ENCODE peak calls at places on chromosomes 2 and 18, in nine cellular contexts. W is glutamatergic neuron; G is midbrain; Q is posterior vena cava; A is epithelial cell of prostate; Z is stimulated activated CD8-positive, alpha-beta memory T cell treated with anti-CD3 and anti-CD28 coated beads, Interleukin-12 subunit alpha, Interleukin-12 subunit beta, amount 100 ng/mL, for 1 hour; Y is glomerular endothelial cell; J is activated CD8-positive, alpha-beta memory T cell treated with anti-CD3 and anti-CD28 coated beads, Interleukin-2, amount 10 ng/mL, durations not matched to agents 7 days and 5 days; C is activated naive CD4-positive, alpha-beta T cell. X is an unnamed sample.

GRCh38 chr2:45027051-45027450 is 17.8 kb upstream of the SIX2 start:
- DNase-seq in J (no peak), A (no peak), Z (no peak), Y (no peak), G (no peak), W (no peak), Q (no peak), C (no peak), X (no peak)

GRCh38 chr2:100730290-100730868 is 89.6 kb upstream of the NPAS2 start:
- DNase-seq in Q (peak; percentile 86), Z (no peak), Y (peak; percentile 42), W (peak; percentile 55), A (no peak), C (peak; percentile 27), G (no peak), J (no peak), X (peak; percentile 42)

GRCh38 chr18:48612917-48613316 is 74.1 kb downstream of the CTIF start:
- DNase-seq in J (no peak), G (peak; percentile 30), Y (no peak), W (no peak), Z (no peak), Q (no peak), A (no peak), C (no peak), X (peak; percentile 47)

GRCh38 chr2:66507673-66508127 is 72.8 kb downstream of the MEIS1 start:
- DNase-seq in Y (no peak), J (no peak), Q (no peak), Z (no peak), W (peak; percentile 22), A (no peak), G (no peak), C (no peak), X (peak; percentile 40)

GRCh38 chr2:36919041-36919837 is 47.1 kb downstream of the STRN start:
- DNase-seq in Z (no peak), Q (no peak), C (no peak), G (no peak), A (no peak), Y (no peak), J (no peak), W (no peak), X (peak; percentile 24)

GRCh38 chr18:35042389-35043066 is 1.3 kb downstream of the MAPRE2 start:
- DNase-seq in W (no peak), C (no peak), A (no peak), Q (no peak), G (no peak), Z (no peak), Y (peak; percentile 63), J (no peak), X (no peak)

GRCh38 chr18:48540329-48541025 is 1.6 kb downstream of the CTIF start:
- DNase-seq in Z (no peak), J (peak; percentile 47), C (peak; percentile 13), A (no peak), W (peak; percentile 82), G (peak; percentile 60), Q (peak; percentile 91), Y (no peak), X (peak; percentile 87)

GRCh38 chr2:156098506-156098905 is 234.0 kb downstream of the NR4A2 start:
- DNase-seq in W (no peak), Q (no peak), G (no peak), A (no peak), Y (no peak), Z (no peak), C (no peak), J (no peak), X (no peak)

GRCh38 chr2:169363570-169364150 is 1.3 kb upstream of the LRP2 start:
- DNase-seq in Q (peak; percentile 80), J (peak; percentile 76), C (no peak), Y (no peak), A (no peak), W (peak; percentile 32), Z (no peak), G (peak; percentile 29), X (peak; percentile 73)

GRCh38 chr2:53104263-53104662 is 663.3 kb upstream of the CHAC2 start:
- DNase-seq in C (no peak), G (no peak), A (peak; percentile 69), Q (no peak), W (no peak), Z (no peak), Y (no peak), J (no peak), X (peak; percentile 1)

GRCh38 chr2:2520396-2520795 is 189.3 kb upstream of the MYT1L start:
- DNase-seq in Z (no peak), A (no peak), Q (no peak), G (no peak), C (no peak), J (no peak), Y (no peak), W (no peak), X (peak; percentile 71)

GRCh38 chr18:50401888-50402287 is 27.0 kb downstream of the SKA1 start:
- DNase-seq in Z (no peak), W (peak; percentile 34), G (no peak), C (no peak), Q (no peak), J (no peak), Y (no peak), A (peak; percentile 8), X (peak; percentile 82)

GRCh38 chr18:77046994-77047393 is 85.6 kb downstream of the MBP start:
- DNase-seq in J (no peak), Y (no peak), G (no peak), W (no peak), Z (no peak), A (no peak), C (no peak), Q (peak; percentile 72), X (no peak)

GRCh38 chr2:64212801-64213321 is 68.6 kb upstream of the PELI1 start:
- DNase-seq in J (peak; percentile 90), W (no peak), C (no peak), Y (no peak), Q (no peak), G (no peak), Z (no peak), A (no peak), X (no peak)

GRCh38 chr2:223954401-223954800 is 2.9 kb upstream of the MRPL44 start:
- DNase-seq in W (no peak), Y (no peak), A (peak; percentile 46), C (no peak), J (no peak), G (no peak), Q (no peak), Z (no peak), X (no peak)

GRCh38 chr18:48897531-48897930 is 53.2 kb downstream of the SMAD7 start:
- DNase-seq in Z (no peak), G (no peak), W (no peak), A (no peak), Y (no peak), J (no peak), Q (peak; percentile 78), C (no peak), X (no peak)

GRCh38 chr2:163008642-163009041 is 170.1 kb upstream of the KCNH7 start:
- DNase-seq in C (no peak), Z (no peak), A (no peak), W (no peak), Y (no peak), Q (no peak), G (no peak), J (no peak), X (no peak)